ENCODE peak calls at places on chromosomes 1 and 21, in eight cellular contexts. M, K, B, X, U, D, Z and A are unnamed samples.

GRCh38 chr1:32246888-32247273 is at the start of gene FAM167B:
- DNase-seq in M (no peak), K (no peak), B (peak; percentile 93), X (no peak), U (no peak), D (peak; percentile 66), Z (peak; percentile 44), A (no peak)

GRCh38 chr1:154318386-154318785 is 2.5 kb upstream of the AQP10 start:
- DNase-seq in M (no peak), K (no peak), B (no peak), X (no peak), U (no peak), D (no peak), Z (no peak), A (no peak)

GRCh38 chr21:42227909-42228708 is 9.2 kb downstream of the ABCG1 start:
- DNase-seq in M (peak; percentile 64), K (peak; percentile 92), B (peak; percentile 88), X (peak; percentile 79), U (peak; percentile 89), D (peak; percentile 97), Z (peak; percentile 46), A (peak; percentile 99)

GRCh38 chr1:176843352-176844297 is 320.9 kb downstream of the ASTN1 start:
- DNase-seq in M (peak; percentile 7), K (no peak), B (peak; percentile 78), X (peak; percentile 65), U (peak; percentile 7), D (no peak), Z (peak; percentile 52), A (no peak)

GRCh38 chr1:156750191-156750931 is 1.1 kb downstream of the HDGF start:
- DNase-seq in M (no peak), K (no peak), B (peak; percentile 78), X (peak; percentile 41), U (peak; percentile 67), D (no peak), Z (peak; percentile 45), A (peak; percentile 63)

GRCh38 chr21:33854604-33855003 is 61.0 kb downstream of the ATP5PO start:
- DNase-seq in M (no peak), K (no peak), B (peak; percentile 35), X (no peak), U (no peak), D (no peak), Z (no peak), A (no peak)

GRCh38 chr1:181998858-181999257 is 62.7 kb downstream of the ZNF648 start:
- DNase-seq in M (no peak), K (no peak), B (no peak), X (no peak), U (no peak), D (no peak), Z (no peak), A (no peak)

GRCh38 chr1:160206421-160207117 is 1.4 kb downstream of the PEA15 start:
- DNase-seq in M (no peak), K (no peak), B (peak; percentile 91), X (no peak), U (no peak), D (no peak), Z (no peak), A (no peak)

GRCh38 chr1:230112131-230112701 is 45.2 kb downstream of the GALNT2 start:
- DNase-seq in M (no peak), K (no peak), B (no peak), X (no peak), U (no peak), D (peak; percentile 34), Z (no peak), A (no peak)

GRCh38 chr1:179814513-179814838 is 63.1 kb downstream of the TOR1AIP2 start:
- DNase-seq in M (no peak), K (no peak), B (peak; percentile 87), X (no peak), U (no peak), D (peak; percentile 78), Z (no peak), A (no peak)

GRCh38 chr1:209630383-209631219 is 21.6 kb downstream of the LAMB3 start:
- DNase-seq in M (no peak), K (no peak), B (no peak), X (no peak), U (no peak), D (no peak), Z (no peak), A (peak; percentile 47)

GRCh38 chr1:32878183-32878582 is 7.5 kb upstream of the FNDC5 start:
- DNase-seq in M (no peak), K (no peak), B (peak; percentile 66), X (no peak), U (no peak), D (no peak), Z (no peak), A (no peak)

GRCh38 chr1:4173731-4174130 is 273.7 kb upstream of the C1orf174 start:
- DNase-seq in M (no peak), K (no peak), B (no peak), X (no peak), U (no peak), D (no peak), Z (no peak), A (no peak)

GRCh38 chr1:4177425-4178150 is 277.5 kb upstream of the C1orf174 start:
- DNase-seq in M (no peak), K (no peak), B (no peak), X (no peak), U (no peak), D (no peak), Z (no peak), A (no peak)

GRCh38 chr1:4174291-4175200 is 274.5 kb upstream of the C1orf174 start:
- DNase-seq in M (no peak), K (no peak), B (no peak), X (no peak), U (no peak), D (no peak), Z (no peak), A (no peak)

GRCh38 chr1:4176841-4177240 is 276.8 kb upstream of the C1orf174 start:
- DNase-seq in M (no peak), K (no peak), B (no peak), X (no peak), U (no peak), D (no peak), Z (no peak), A (no peak)

DNA sequence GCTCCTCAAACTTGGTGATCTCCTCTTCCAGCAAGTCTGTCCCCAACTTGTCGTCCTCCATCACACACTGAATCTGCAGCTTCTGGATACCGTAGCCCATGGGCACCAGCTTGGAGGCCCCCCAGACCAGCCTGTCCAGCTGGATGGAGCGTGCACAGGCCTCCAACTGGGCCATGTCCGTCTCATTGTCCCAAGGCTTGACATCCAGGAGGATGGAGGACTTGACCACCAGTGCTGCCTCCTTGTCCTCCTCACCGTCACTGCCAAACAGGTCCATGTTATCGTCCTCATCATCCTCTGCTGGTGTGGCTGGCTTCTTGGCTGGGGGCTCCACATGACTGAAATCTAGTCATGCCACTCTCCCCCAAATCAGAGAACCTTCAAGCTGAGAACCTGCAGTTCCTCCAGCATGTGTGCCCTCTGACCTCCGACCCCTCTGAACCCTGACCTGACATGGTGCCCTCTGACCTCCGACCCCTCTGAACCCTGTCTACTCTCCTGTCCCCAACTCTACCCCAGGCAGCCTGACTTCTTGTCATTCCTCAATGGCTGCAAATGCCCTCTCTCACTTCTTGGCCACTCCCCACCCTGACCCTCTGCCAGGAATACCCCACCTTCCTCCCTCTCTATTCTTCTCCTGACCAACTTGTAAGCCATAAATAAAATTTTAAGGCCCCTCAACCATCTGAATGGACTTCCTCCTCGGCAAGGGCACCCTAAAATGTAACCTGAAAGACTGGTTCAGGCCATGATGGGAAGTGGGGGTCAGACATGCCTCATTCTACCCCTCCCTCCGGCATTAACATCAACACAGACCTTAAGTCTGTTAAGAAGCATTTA is 275.7 kb upstream of the C1orf174 start:
- DNase-seq in M (no peak), K (no peak), B (no peak), X (no peak), U (no peak), D (no peak), Z (no peak), A (no peak)
- H3K4me1 ChIP-seq in M (no peaks in the 10 kb centered on the region), K (no peaks in the 10 kb centered on the region), B (no peaks in the 10 kb centered on the region), X (no peaks in the 10 kb centered on the region), U (no peaks in the 10 kb centered on the region), D (no peaks in the 10 kb centered on the region), Z (no peaks in the 10 kb centered on the region), A (no peaks in the 10 kb centered on the region)

GRCh38 chr1:64479874-64480273 is 9.9 kb downstream of the CACHD1 start:
- DNase-seq in M (no peak), K (no peak), B (no peak), X (no peak), U (no peak), D (no peak), Z (no peak), A (no peak)
- H3K27ac ChIP-seq in M (no peak overlapping the region), K (no peak overlapping the region), B (no peak overlapping the region), X (no peak overlapping the region), U (no peak overlapping the region), D (no peak overlapping the region), Z (peak overlapping the region; percentile 51), A (no peak overlapping the region)

DNA sequence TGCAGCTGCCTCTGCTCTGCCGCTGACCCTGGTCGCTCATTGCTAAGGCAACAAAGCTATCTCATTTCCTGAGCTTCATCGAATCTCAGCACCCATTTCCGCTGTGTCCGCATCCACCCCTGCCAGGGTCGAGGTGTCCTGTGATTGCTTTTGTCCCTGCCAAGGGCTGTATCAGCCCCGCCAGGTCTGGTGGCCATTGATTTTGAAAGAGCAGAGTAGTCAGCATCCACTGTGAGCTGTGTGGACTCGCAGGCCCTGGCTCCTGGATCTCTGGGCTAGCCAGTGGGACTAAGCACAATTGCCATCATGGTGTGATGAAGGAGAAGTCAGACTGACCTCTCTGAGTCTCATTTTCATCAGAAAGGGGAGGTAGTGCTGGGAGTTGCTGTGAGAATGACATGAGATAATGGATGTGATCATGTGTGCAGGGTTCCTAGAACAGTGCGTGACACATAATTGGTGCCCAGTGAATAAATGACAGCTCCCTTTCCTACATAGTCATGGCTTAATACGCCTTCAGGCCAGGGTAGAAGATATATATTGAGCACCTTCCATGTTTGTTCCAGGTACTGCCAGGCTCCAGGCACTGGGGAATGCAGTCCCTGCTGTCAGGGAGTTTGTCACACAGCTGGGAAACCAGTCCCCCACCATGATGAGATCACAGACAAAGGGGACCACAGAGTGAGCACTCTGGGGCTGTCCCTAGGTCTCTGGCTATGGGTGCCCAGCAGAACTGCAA is 32.1 kb downstream of the NAV1 start:
- DNase-seq in M (no peak), K (no peak), B (no peak), X (no peak), U (no peak), D (no peak), Z (no peak), A (no peak)
- H3K4me1 ChIP-seq in M (no peaks in the 10 kb centered on the region), K (no peaks in the 10 kb centered on the region), B (peaks cover 9% of the 10 kb centered on the region), X (peaks cover 7% of the 10 kb centered on the region), U (no peaks in the 10 kb centered on the region), D (peaks cover 8% of the 10 kb centered on the region), Z (no peaks in the 10 kb centered on the region), A (no peaks in the 10 kb centered on the region)

GRCh38 chr1:243926299-243926698 is 76.3 kb upstream of the AKT3 start:
- DNase-seq in M (no peak), K (no peak), B (no peak), X (no peak), U (no peak), D (no peak), Z (no peak), A (no peak)

GRCh38 chr1:243924188-243924587 is 74.1 kb upstream of the AKT3 start:
- DNase-seq in M (no peak), K (no peak), B (peak; percentile 91), X (no peak), U (no peak), D (no peak), Z (no peak), A (no peak)

GRCh38 chr1:243921113-243921512 is 71.1 kb upstream of the AKT3 start:
- DNase-seq in M (no peak), K (no peak), B (no peak), X (no peak), U (no peak), D (no peak), Z (no peak), A (no peak)

GRCh38 chr1:243924588-243925349 is 74.7 kb upstream of the AKT3 start:
- DNase-seq in M (no peak), K (no peak), B (peak; percentile 73), X (no peak), U (no peak), D (no peak), Z (no peak), A (no peak)

GRCh38 chr1:243923292-243924171 is 73.5 kb upstream of the AKT3 start:
- DNase-seq in M (no peak), K (no peak), B (no peak), X (no peak), U (no peak), D (no peak), Z (no peak), A (no peak)
- H3K27ac ChIP-seq in M (no peak overlapping the region), K (no peak overlapping the region), B (peak overlapping the region; percentile 89), X (no peak overlapping the region), U (no peak overlapping the region), D (no peak overlapping the region), Z (no peak overlapping the region), A (no peak overlapping the region)